ENCODE peak calls at places on chromosome 14, in eight cellular contexts. X is stimulated activated CD4-positive, alpha-beta T cell treated with anti-CD3 and anti-CD28 coated beads, TNF-alpha, amount 100 ng/mL, for 1 hour; Q is HuH-7; S is foreskin melanocyte; I is PC-3; T is RCC 7860; A is activated T-cell treated with anti-CD3 and anti-CD28 coated beads for 1 hour; F is sigmoid colon. Z is an unnamed sample.

GRCh38 chr14:59020382-59020781 is 168.1 kb upstream of the DAAM1 start:
- DNase-seq in X (no peak), Q (peak), S (peak), I (peak), T (no peak), A (no peak), F (no peak), Z (no peak)

GRCh38 chr14:33959692-33960151 is 8.8 kb upstream of the EGLN3 start:
- DNase-seq in X (no peak), Q (no peak), S (no peak), I (no peak), T (no peak), A (no peak), F (no peak), Z (peak)

GRCh38 chr14:24279301-24280186 is 8.1 kb upstream of the RABGGTA start:
- DNase-seq in X (no peak), Q (no peak), S (no peak), I (peak), T (peak), A (no peak), F (no peak), Z (peak)

GRCh38 chr14:29601559-29602109 is 326.0 kb downstream of the PRKD1 start:
- DNase-seq in X (no peak), Q (peak), S (peak), I (no peak), T (no peak), A (no peak), F (no peak), Z (no peak)

GRCh38 chr14:56590535-56590951 is 10.9 kb downstream of the TMEM260 start:
- DNase-seq in X (no peak), Q (no peak), S (no peak), I (no peak), T (no peak), A (no peak), F (no peak), Z (no peak)

GRCh38 chr14:103744621-103745395 is 29.2 kb downstream of the ZFYVE21 start:
- DNase-seq in X (no peak), Q (no peak), S (no peak), I (no peak), T (no peak), A (no peak), F (peak), Z (no peak)

GRCh38 chr14:94532462-94532861 is 23.2 kb upstream of the SERPINA12 start:
- DNase-seq in X (no peak), Q (no peak), S (peak), I (peak), T (no peak), A (no peak), F (no peak), Z (no peak)

GRCh38 chr14:55701638-55702037 is 121.6 kb downstream of the KTN1 start:
- DNase-seq in X (no peak), Q (no peak), S (no peak), I (peak), T (peak), A (no peak), F (no peak), Z (no peak)

GRCh38 chr14:68337279-68337678 is 455.6 kb downstream of the ZFP36L1 start:
- DNase-seq in X (no peak), Q (no peak), S (no peak), I (no peak), T (no peak), A (no peak), F (no peak), Z (peak)